ENCODE peak calls at places on chromosomes 11 and 22, in seven cellular contexts. U is activated gamma-delta T cell treated with anti-CD3 and anti-CD28 coated beads, Interleukin-2, amount 50 U/mL, for 16 hours; H is CD4-positive, alpha-beta T cell; L is kidney tubule cell; E is foreskin fibroblast; P is T1000; V is heart left ventricle. F is an unnamed sample.

GRCh38 chr11:20351151-20351550 is 12.4 kb upstream of the HTATIP2 start:
- DNase-seq in U (no peak), V (no peak), P (no peak), E (no peak), H (no peak), L (no peak), F (no peak)

GRCh38 chr22:49690454-49690853 is 137.2 kb downstream of the BRD1 start:
- DNase-seq in V (no peak), P (no peak), U (no peak), H (no peak), E (no peak), L (no peak), F (no peak)

GRCh38 chr11:68267881-68268240 is 3.9 kb downstream of the C11orf24 start:
- DNase-seq in L (no peak), V (no peak), P (no peak), U (no peak), E (no peak), H (no peak), F (no peak)

GRCh38 chr11:63868399-63869064 is 29.6 kb downstream of the MARK2 start:
- DNase-seq in E (no peak), V (no peak), U (no peak), H (no peak), L (no peak), P (no peak), F (no peak)

GRCh38 chr11:120001161-120002135 is 136.5 kb downstream of the TRIM29 start:
- DNase-seq in E (no peak), L (no peak), V (no peak), P (no peak), U (no peak), H (no peak), F (no peak)

GRCh38 chr11:118659956-118660645 is 19.3 kb downstream of the TREH start:
- DNase-seq in V (no peak), H (no peak), L (no peak), E (no peak), U (no peak), P (no peak), F (no peak)

GRCh38 chr22:28332410-28332809 is 347.2 kb downstream of the TTC28 start:
- DNase-seq in H (no peak), V (no peak), U (no peak), P (no peak), E (peak), L (no peak), F (peak)

GRCh38 chr11:110173775-110174644 is 80.8 kb downstream of the ZC3H12C start:
- DNase-seq in L (peak), P (no peak), E (peak), U (peak), H (peak), V (peak), F (peak)

GRCh38 chr11:73325036-73325981 is 17.2 kb downstream of the ARHGEF17 start:
- DNase-seq in V (peak), E (no peak), U (no peak), L (no peak), H (no peak), P (no peak), F (no peak)

GRCh38 chr11:67441082-67441683 is 2.1 kb downstream of the CORO1B start:
- DNase-seq in V (no peak), L (no peak), P (no peak), H (no peak), U (no peak), E (no peak), F (no peak)

GRCh38 chr11:130827697-130828377 is 88.4 kb downstream of the SNX19 start:
- DNase-seq in U (no peak), E (peak), V (no peak), L (peak), P (peak), H (no peak), F (peak)

GRCh38 chr11:120197977-120198376 is 12.9 kb upstream of the OAF start:
- DNase-seq in V (no peak), L (no peak), H (no peak), U (no peak), E (no peak), P (no peak), F (no peak)

GRCh38 chr11:119722281-119722794 is 6.7 kb downstream of the NECTIN1 start:
- DNase-seq in L (no peak), V (no peak), P (no peak), H (no peak), E (no peak), U (no peak), F (no peak)

GRCh38 chr11:6615046-6615445 is 3.0 kb upstream of the TAF10 start:
- DNase-seq in E (no peak), L (no peak), U (no peak), H (no peak), P (no peak), V (no peak), F (no peak)

GRCh38 chr22:22930571-22931556 is 43.2 kb downstream of the IGLL5 start:
- DNase-seq in P (no peak), L (no peak), E (no peak), V (peak), U (no peak), H (no peak), F (no peak)

GRCh38 chr11:71251159-71251721 is 1.1 kb downstream of the SHANK2 start:
- DNase-seq in P (peak), H (no peak), V (no peak), U (no peak), L (peak), E (no peak), F (no peak)

GRCh38 chr11:112037527-112037926 is 12.3 kb downstream of the DLAT start:
- DNase-seq in E (no peak), U (no peak), P (no peak), L (no peak), V (no peak), H (no peak), F (no peak)

F was measured in renal cortical epithelial cell.